ENCODE peak calls at places on chromosome 1, in five cellular contexts. B is KG1; T is stimulated activated CD4-positive, alpha-beta T cell treated with anti-CD3 and anti-CD28 coated beads, Interleukin-4, amount 100 ng/mL, for 24 hours; F is endothelial cell; Z is T-cell. N is an unnamed sample.

GRCh38 chr1:15923241-15923640 is 52.7 kb downstream of the ZBTB17 start:
- DNase-seq in F (no peak), B (no peak), Z (no peak), T (no peak), N (no peak)

GRCh38 chr1:58848818-58849411 is 65.1 kb upstream of the JUN start:
- DNase-seq in T (peak), B (no peak), F (no peak), Z (no peak), N (peak)

GRCh38 chr1:230186003-230186863 is 119.2 kb downstream of the GALNT2 start:
- DNase-seq in F (no peak), T (peak), Z (no peak), B (no peak), N (peak)

GRCh38 chr1:27979151-27979858 is 19.5 kb downstream of the XKR8 start:
- DNase-seq in Z (no peak), T (no peak), B (no peak), F (no peak), N (peak)

GRCh38 chr1:96649301-96649700 is 72.3 kb upstream of the PTBP2 start:
- DNase-seq in Z (no peak), T (no peak), B (no peak), F (no peak), N (no peak)

GRCh38 chr1:42328916-42329496 is 6.0 kb downstream of the FOXJ3 start:
- DNase-seq in F (no peak), B (no peak), Z (no peak), T (no peak), N (no peak)

GRCh38 chr1:67041836-67042503 is 12.0 kb downstream of the SLC35D1 start:
- DNase-seq in B (no peak), Z (no peak), T (no peak), F (no peak), N (peak)

GRCh38 chr1:91827094-91828006 is 58.6 kb downstream of the TGFBR3 start:
- DNase-seq in Z (no peak), F (no peak), T (peak), B (no peak), N (no peak)